ENCODE peak calls at places on chromosome X, in four cellular contexts. K is iris pigment epithelial cell, R is HCEC 1CT, C is NCI-H2081 treated with DMSO at 0.1 percent for 48 hours. Y is an unnamed sample.

GRCh38 chrX:11755724-11756123 is 2.3 kb upstream of the MSL3 start:
- DNase-seq in C (no peak), R (no peak), K (no peak), Y (no peak)

GRCh38 chrX:24148118-24148517 is 1.4 kb upstream of the ZFX start:
- DNase-seq in C (no peak), K (no peak), R (no peak), Y (no peak)

GRCh38 chrX:154411981-154412340 is 622 bp downstream of the TAFAZZIN start:
- DNase-seq in K (peak), R (peak), C (no peak), Y (no peak)

GRCh38 chrX:130184168-130184567 is 12.4 kb downstream of the RAB33A start:
- DNase-seq in R (no peak), K (no peak), C (no peak), Y (no peak)

GRCh38 chrX:149818652-149819051 is 36.9 kb downstream of the MAGEA9 start:
- DNase-seq in K (no peak), C (no peak), R (no peak), Y (no peak)

GRCh38 chrX:69229436-69229835 is 64.2 kb upstream of the PJA1 start:
- DNase-seq in R (peak), K (peak), C (no peak), Y (peak)

GRCh38 chrX:116605576-116605975 is 142.8 kb upstream of the CT83 start:
- DNase-seq in K (no peak), C (no peak), R (no peak), Y (no peak)

GRCh38 chrX:111869639-111870034 is 6.3 kb upstream of the TRPC5OS start:
- DNase-seq in K (peak), C (no peak), R (peak), Y (peak)

GRCh38 chrX:72062890-72063289 is 68.8 kb downstream of the RTL5 start:
- DNase-seq in C (no peak), K (no peak), R (no peak), Y (no peak)

GRCh38 chrX:93868289-93868985 is 194.4 kb downstream of the FAM133A start:
- DNase-seq in R (no peak), C (no peak), K (no peak), Y (no peak)

GRCh38 chrX:129823115-129823514 is 20.6 kb downstream of the ZDHHC9 start:
- DNase-seq in C (no peak), R (peak), K (peak), Y (no peak)

GRCh38 chrX:114267127-114267526 is 316.8 kb upstream of the HTR2C start:
- DNase-seq in K (no peak), R (no peak), C (no peak), Y (no peak)

GRCh38 chrX:41785685-41786084 is 61.7 kb downstream of the GPR82 start:
- DNase-seq in R (peak), K (peak), C (no peak), Y (no peak)

GRCh38 chrX:18931972-18932371 is 51.9 kb downstream of the PHKA2 start:
- DNase-seq in K (peak), R (peak), C (no peak), Y (no peak)

GRCh38 chrX:2261838-2262678 is 238.7 kb downstream of the DHRSX start:
- DNase-seq in C (no peak), R (no peak), K (peak), Y (no peak)

GRCh38 chrX:55908685-55909212 is 191.2 kb downstream of the RRAGB start:
- DNase-seq in C (no peak), K (peak), R (no peak), Y (no peak)

GRCh38 chrX:136714626-136715599 is 65.8 kb downstream of the ARHGEF6 start:
- DNase-seq in K (no peak), R (no peak), C (no peak), Y (no peak)

GRCh38 chrX:74606799-74607198 is 7.6 kb downstream of the RLIM start:
- DNase-seq in K (no peak), R (no peak), C (no peak), Y (no peak)